ENCODE peak calls at places on chromosomes 16 and 17, in seven cellular contexts. J is breast epithelium, U is K562, W is GM12878, N is H1, A is sigmoid colon, Y is endothelial cell of umbilical vein. B is an unnamed sample.

GRCh38 chr16:86631441-86631840 is 53.1 kb downstream of the FOXL1 start:
- DNase-seq in W (no peak), Y (no peak), A (no peak), N (no peak), J (no peak), U (no peak), B (no peak)

GRCh38 chr17:18163528-18163927 is 20.1 kb upstream of the ALKBH5 start:
- DNase-seq in W (no peak), A (no peak), N (no peak), U (peak), Y (no peak), J (no peak), B (no peak)

GRCh38 chr17:30091771-30092170 is 24.8 kb upstream of the NSRP1 start:
- DNase-seq in J (no peak), U (no peak), N (no peak), A (no peak), W (no peak), Y (peak), B (no peak)

GRCh38 chr16:31050280-31051030 is 17.1 kb downstream of the STX4 start:
- DNase-seq in W (no peak), J (no peak), A (no peak), Y (no peak), N (no peak), U (no peak), B (no peak)

GRCh38 chr16:17238285-17239028 is 232.3 kb downstream of the XYLT1 start:
- DNase-seq in J (no peak), U (no peak), N (no peak), W (no peak), A (no peak), Y (no peak), B (no peak)

GRCh38 chr17:76720941-76721340 is 5.5 kb downstream of the JMJD6 start:
- DNase-seq in N (no peak), U (no peak), W (no peak), J (no peak), Y (no peak), A (peak), B (peak)

GRCh38 chr17:40443988-40444899 is 994 bp downstream of the IGFBP4 start:
- DNase-seq in A (no peak), N (peak), W (no peak), J (no peak), U (no peak), Y (peak), B (no peak)

GRCh38 chr17:59837362-59838195 is 55.2 kb downstream of the TUBD1 start:
- DNase-seq in U (peak), Y (peak), J (peak), W (peak), A (peak), N (peak), B (no peak)

GRCh38 chr16:26053889-26054288 is 362.1 kb downstream of the HS3ST4 start:
- DNase-seq in U (no peak), Y (no peak), J (no peak), A (no peak), N (no peak), W (no peak), B (no peak)

GRCh38 chr16:86935323-86935669 is 356.9 kb downstream of the FOXL1 start:
- DNase-seq in J (no peak), A (no peak), N (no peak), W (no peak), Y (no peak), U (no peak), B (no peak)

GRCh38 chr16:83969771-83970429 is 1.9 kb downstream of the NECAB2 start:
- DNase-seq in J (no peak), N (no peak), Y (no peak), U (no peak), W (no peak), A (no peak), B (no peak)

DNA sequence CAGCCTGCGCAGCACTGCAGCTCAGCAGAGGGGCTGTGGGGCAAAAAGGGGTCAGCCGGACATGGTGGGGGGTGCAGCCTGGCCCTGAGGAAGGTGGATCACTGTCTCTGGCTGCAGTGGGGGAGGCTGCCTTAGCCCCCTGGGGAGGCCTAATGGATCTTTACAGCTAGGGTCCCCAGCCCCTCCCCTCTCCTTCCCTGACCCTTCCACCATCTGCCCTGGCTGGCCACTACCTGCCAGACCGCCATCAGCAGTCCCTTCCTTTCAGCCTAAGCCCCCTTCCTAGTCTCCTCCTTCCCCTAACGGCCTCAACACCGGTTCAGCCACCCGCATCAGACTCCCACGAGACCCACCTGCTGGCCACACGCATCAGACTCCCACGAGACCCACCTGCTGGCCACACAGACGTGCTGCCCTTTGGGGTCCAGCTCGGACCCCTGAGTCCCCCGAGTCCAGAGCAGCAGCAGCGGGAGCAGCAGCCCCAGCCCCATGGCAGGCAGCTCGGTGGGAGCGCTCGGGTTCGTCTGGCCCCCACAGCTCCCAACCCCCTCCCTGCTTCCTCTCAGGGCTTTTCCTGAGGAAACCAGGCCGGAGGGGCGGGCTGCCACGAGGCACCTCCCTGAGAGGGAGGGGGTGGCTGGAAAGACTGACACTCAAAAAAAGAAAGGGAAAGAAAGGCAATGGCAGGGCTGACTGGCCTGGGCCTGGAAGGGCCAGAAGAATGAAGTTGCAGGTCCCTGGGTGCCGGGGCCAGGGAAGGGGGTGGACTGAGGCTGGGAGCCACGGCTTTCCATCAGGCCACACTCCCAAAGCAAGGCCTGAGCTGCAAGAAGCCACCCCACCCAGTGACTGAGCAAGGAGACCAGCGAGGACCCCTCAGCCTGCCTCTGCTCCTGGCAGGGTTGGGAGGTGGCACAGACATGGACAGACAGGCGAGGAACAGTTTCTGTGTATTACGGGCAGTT is at the start of gene SCARF1:
- DNase-seq in N (no peak), U (no peak), A (peak), W (no peak), Y (peak), J (no peak), B (peak)
- TF ChIP-seq POLR2AphosphoS5 in N (no peak), U (no peak), A (peak), W (no peak), Y (peak), J (no peak), B (peak)

GRCh38 chr16:67941469-67942199 is 2.3 kb downstream of the LCAT start:
- DNase-seq in Y (no peak), W (no peak), N (no peak), A (no peak), U (no peak), J (no peak), B (no peak)
- TF ChIP-seq POLR2AphosphoS5 in Y (no peak), W (no peak), N (no peak), A (no peak), U (no peak), J (no peak), B (no peak)

DNA sequence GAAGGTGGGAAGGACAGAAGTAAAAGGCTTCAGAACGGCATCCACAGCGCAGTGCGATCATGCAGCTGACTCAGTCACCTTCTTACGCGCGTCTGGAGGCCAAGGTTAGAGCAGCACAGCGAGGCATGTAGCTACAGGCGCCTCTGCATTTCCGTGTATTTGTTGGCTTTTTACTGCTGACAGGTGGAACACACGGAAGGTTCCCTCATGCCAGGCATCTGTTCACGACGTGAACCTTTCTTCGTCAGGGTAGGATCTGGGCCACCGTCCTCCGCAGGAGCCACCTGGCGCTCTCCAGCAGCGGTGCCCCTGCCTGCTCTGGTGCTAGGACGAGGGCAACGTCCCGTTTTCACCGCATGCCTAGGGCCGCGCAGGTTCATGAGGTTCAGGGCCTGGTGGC is 15.3 kb downstream of the TMEM204 start:
- DNase-seq in U (no peak), A (no peak), N (no peak), J (no peak), W (no peak), Y (peak), B (no peak)
- TF ChIP-seq POLR2AphosphoS5 in U (no peak), A (no peak), N (no peak), J (no peak), W (no peak), Y (peak), B (no peak)

DNA sequence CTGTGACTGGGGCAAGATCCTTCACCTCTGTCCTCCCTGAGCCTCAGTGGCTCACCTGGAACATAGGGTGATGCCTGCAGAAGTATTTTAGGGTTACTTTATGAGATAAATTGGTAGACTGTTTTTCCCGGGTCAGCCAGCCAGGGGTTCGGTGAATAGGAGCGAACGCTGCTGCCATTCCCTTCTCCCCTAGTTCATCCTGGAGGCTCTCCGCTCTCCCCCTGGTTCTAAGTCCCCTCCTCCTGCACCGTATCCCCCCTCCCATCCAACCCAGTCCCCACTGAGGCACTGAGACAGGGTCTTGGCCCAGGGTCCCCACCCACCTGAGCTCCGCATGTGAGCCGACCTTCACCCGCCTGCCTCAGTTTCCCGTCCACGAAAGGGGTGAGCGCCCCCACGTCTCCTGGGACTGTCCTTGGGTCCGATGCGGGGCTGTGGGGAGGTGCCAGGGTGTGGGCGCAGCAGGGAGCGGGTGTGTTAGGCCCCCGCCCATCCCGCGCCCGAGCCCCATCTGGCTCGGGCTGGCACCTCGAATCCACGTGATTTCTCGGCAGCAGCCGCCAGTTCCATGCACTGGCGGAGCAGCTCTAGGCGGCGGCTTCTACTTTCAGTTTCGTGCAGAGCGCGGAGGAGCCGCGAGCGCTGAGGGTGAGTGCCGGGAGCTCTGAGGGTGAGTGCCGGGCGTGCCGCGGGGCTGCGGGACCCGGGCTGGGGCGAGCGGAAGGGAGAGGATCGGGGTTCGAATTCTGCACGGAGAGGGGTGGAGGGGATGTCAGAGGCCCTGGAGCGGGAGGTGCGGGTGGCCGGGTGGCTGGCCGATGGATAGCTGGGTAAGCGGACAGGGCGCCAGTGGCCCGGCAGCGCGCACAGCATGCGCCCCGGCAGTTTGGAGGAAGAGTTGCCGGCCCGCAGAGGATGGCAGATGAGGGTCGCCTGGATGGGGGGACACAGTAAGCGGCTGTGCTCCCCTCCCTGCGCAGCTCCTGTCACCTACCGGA is at the start of gene NLRC5:
- DNase-seq in W (no peak), A (peak), U (no peak), N (peak), Y (peak), J (peak), B (peak)
- TF ChIP-seq POLR2AphosphoS5 in W (no peak), A (peak), U (no peak), N (no peak), Y (peak), J (peak), B (peak)

B was measured in spleen.